ENCODE peak calls at places on chromosomes 3 and 15, in six cellular contexts. V is fibroblast of mammary gland; K is tibial artery; J is ovary; I is SK-N-DZ; D is activated CD8-positive, alpha-beta T cell treated with anti-CD3 and anti-CD28 coated beads for 36 hours. W is an unnamed sample.
A peak's percentile ranks its signal among the peaks of the same experiment; 100 is the strongest.

GRCh38 chr15:55526559-55527036 is 18.6 kb upstream of the DNAAF4 start:
- DNase-seq in J (no peak), D (peak; percentile 30), V (peak; percentile 74), I (peak; percentile 69), K (no peak), W (peak; percentile 81)

GRCh38 chr15:82995938-82996337 is 9.9 kb downstream of the RAMAC start:
- DNase-seq in I (no peak), K (no peak), J (no peak), D (no peak), V (peak; percentile 11), W (no peak)

GRCh38 chr3:67875858-67876257 is 221.4 kb upstream of the SUCLG2 start:
- DNase-seq in K (no peak), V (no peak), I (no peak), J (no peak), D (no peak), W (no peak)

GRCh38 chr3:143795849-143796248 is 52.4 kb downstream of the SLC9A9 start:
- DNase-seq in K (no peak), D (no peak), V (no peak), J (no peak), I (no peak), W (no peak)

GRCh38 chr15:101152914-101153313 is 98.9 kb downstream of the CHSY1 start:
- DNase-seq in V (no peak), D (no peak), I (peak; percentile 38), K (peak; percentile 38), J (peak; percentile 27), W (no peak)

GRCh38 chr15:77029166-77030041 is 34.5 kb downstream of the PSTPIP1 start:
- DNase-seq in J (no peak), V (no peak), D (peak; percentile 0), K (peak; percentile 61), I (no peak), W (no peak)

GRCh38 chr3:55143928-55144671 is 216.2 kb upstream of the LRTM1 start:
- DNase-seq in V (peak; percentile 93), I (no peak), K (no peak), D (no peak), J (no peak), W (no peak)

GRCh38 chr3:106255870-106256248 is 387.0 kb upstream of the CBLB start:
- DNase-seq in J (no peak), I (no peak), K (no peak), V (no peak), D (no peak), W (no peak)

GRCh38 chr15:52649686-52650085 is 29.5 kb downstream of the ATOSA start:
- DNase-seq in V (no peak), I (no peak), D (no peak), K (no peak), J (no peak), W (no peak)

GRCh38 chr3:182609575-182610156 is 183.6 kb upstream of the ATP11B start:
- DNase-seq in J (no peak), D (no peak), I (no peak), V (no peak), K (no peak), W (no peak)

GRCh38 chr15:87707581-87708130 is 548.9 kb downstream of the NTRK3 start:
- DNase-seq in J (no peak), I (no peak), K (no peak), D (no peak), V (no peak), W (no peak)

GRCh38 chr3:174156200-174156599 is 702.9 kb upstream of the NAALADL2 start:
- DNase-seq in V (no peak), K (no peak), I (no peak), D (no peak), J (no peak), W (no peak)

GRCh38 chr15:29139540-29140459 is 129.8 kb downstream of the NSMCE3 start:
- DNase-seq in J (peak; percentile 49), I (peak; percentile 65), V (peak; percentile 28), D (peak; percentile 62), K (peak; percentile 60), W (peak; percentile 9)

GRCh38 chr3:107662109-107662477 is 139.3 kb downstream of the BBX start:
- DNase-seq in V (peak; percentile 90), D (no peak), K (no peak), J (no peak), I (no peak), W (peak; percentile 88)

GRCh38 chr3:46481636-46482035 is 16.1 kb upstream of the RTP3 start:
- DNase-seq in I (no peak), D (no peak), K (no peak), J (no peak), V (peak; percentile 37), W (no peak)

GRCh38 chr15:63401714-63402497 is 20.3 kb upstream of the CA12 start:
- DNase-seq in D (no peak), J (no peak), V (no peak), I (no peak), K (no peak), W (no peak)

GRCh38 chr3:29186131-29186599 is 94.7 kb upstream of the RBMS3 start:
- DNase-seq in V (peak; percentile 98), D (no peak), J (no peak), I (no peak), K (no peak), W (peak; percentile 98)

GRCh38 chr3:184659797-184660301 is 52.0 kb downstream of the MAGEF1 start:
- DNase-seq in J (no peak), K (no peak), D (no peak), V (no peak), I (no peak), W (no peak)

GRCh38 chr3:73563896-73564582 is 60.7 kb downstream of the PDZRN3 start:
- DNase-seq in V (peak; percentile 46), K (no peak), J (no peak), D (no peak), I (no peak), W (peak; percentile 63)

GRCh38 chr3:123424999-123425386 is 23.9 kb downstream of the ADCY5 start:
- DNase-seq in V (no peak), J (no peak), D (no peak), I (no peak), K (no peak), W (no peak)

GRCh38 chr3:23055733-23056376 is 147.3 kb upstream of the UBE2E2 start:
- DNase-seq in D (no peak), K (no peak), V (peak; percentile 91), J (no peak), I (no peak), W (peak; percentile 92)

GRCh38 chr3:41836360-41837134 is 125.4 kb downstream of the ULK4 start:
- DNase-seq in D (no peak), J (no peak), I (peak; percentile 2), K (no peak), V (peak; percentile 7), W (no peak)

GRCh38 chr3:190289989-190290388 is 32.3 kb downstream of the CLDN1 start:
- DNase-seq in K (no peak), I (no peak), D (no peak), J (no peak), V (no peak), W (no peak)

GRCh38 chr3:189237516-189237915 is 65.7 kb downstream of the TPRG1 start:
- DNase-seq in K (no peak), V (no peak), J (no peak), I (no peak), D (no peak), W (no peak)

GRCh38 chr3:53120336-53120735 is 9.9 kb downstream of the RFT1 start:
- DNase-seq in V (no peak), I (no peak), J (no peak), D (no peak), K (no peak), W (no peak)

GRCh38 chr3:46934508-46935167 is 41.9 kb downstream of the CCDC12 start:
- DNase-seq in J (peak; percentile 68), D (no peak), V (peak; percentile 60), I (no peak), K (peak; percentile 74), W (no peak)

GRCh38 chr15:101351736-101352135 is 56.7 kb upstream of the SNRPA1 start:
- DNase-seq in D (no peak), J (no peak), I (no peak), K (no peak), V (no peak), W (no peak)

GRCh38 chr3:5010706-5011554 is 31.7 kb downstream of the BHLHE40 start:
- DNase-seq in K (no peak), I (no peak), V (peak; percentile 63), J (no peak), D (peak; percentile 55), W (peak; percentile 18)

GRCh38 chr3:171556574-171557145 is 96.5 kb upstream of the TNIK start:
- DNase-seq in D (no peak), J (no peak), I (peak; percentile 51), K (no peak), V (no peak), W (no peak)

GRCh38 chr3:40827942-40828688 is 303.4 kb downstream of the ZNF621 start:
- DNase-seq in K (peak; percentile 88), I (no peak), J (no peak), D (no peak), V (peak; percentile 55), W (no peak)

GRCh38 chr3:173913397-173913796 is 515.9 kb downstream of the NLGN1 start:
- DNase-seq in V (peak; percentile 10), I (no peak), J (no peak), K (no peak), D (no peak), W (no peak)

GRCh38 chr15:41417418-41417811 is 520 bp downstream of the RTF1 start:
- DNase-seq in J (peak; percentile 70), V (peak; percentile 25), D (peak; percentile 40), K (no peak), I (no peak), W (peak; percentile 36)

GRCh38 chr3:36697397-36698001 is 66.9 kb downstream of the DCLK3 start:
- DNase-seq in D (no peak), V (no peak), J (no peak), K (no peak), I (peak; percentile 72), W (no peak)